ENCODE peak calls at places on chromosomes 1 and 21, in six cellular contexts. U is glutamatergic neuron, R is Caco-2, O is PC-3, M is lower lobe of right lung, L is pancreas. W is an unnamed sample.

GRCh38 chr1:44212355-44213221 is 683 bp upstream of the DMAP1 start:
- DNase-seq in O (no peak), U (no peak), R (no peak), M (no peak), L (no peak), W (no peak)

GRCh38 chr1:64934115-64934880 is 32.1 kb downstream of the JAK1 start:
- DNase-seq in R (no peak), M (no peak), L (no peak), O (peak), U (no peak), W (no peak)

GRCh38 chr1:166084613-166085012 is 82.2 kb downstream of the FAM78B start:
- DNase-seq in L (no peak), U (no peak), O (no peak), R (no peak), M (no peak), W (no peak)

GRCh38 chr1:243712242-243712641 is 137.8 kb downstream of the AKT3 start:
- DNase-seq in L (no peak), O (no peak), M (no peak), R (no peak), U (no peak), W (no peak)

GRCh38 chr1:77899647-77900320 is 11.4 kb downstream of the NEXN start:
- DNase-seq in L (no peak), M (no peak), O (peak), R (no peak), U (no peak), W (no peak)

GRCh38 chr1:78367700-78368099 is 123.1 kb upstream of the PTGFR start:
- DNase-seq in L (no peak), R (no peak), U (no peak), M (no peak), O (no peak), W (no peak)

GRCh38 chr1:150444232-150444631 is 43.0 kb upstream of the TARS2 start:
- DNase-seq in R (no peak), M (no peak), O (no peak), L (no peak), U (no peak), W (no peak)

GRCh38 chr1:11797525-11798216 is 8.1 kb downstream of the MTHFR start:
- DNase-seq in U (no peak), L (no peak), R (no peak), M (no peak), O (no peak), W (peak)

GRCh38 chr1:1598720-1599029 is 1.3 kb downstream of the FNDC10 start:
- DNase-seq in O (no peak), M (no peak), L (no peak), U (no peak), R (no peak), W (no peak)

GRCh38 chr1:238621405-238621804 is 730.7 kb upstream of the ZP4 start:
- DNase-seq in R (no peak), O (no peak), M (no peak), U (no peak), L (no peak), W (no peak)

GRCh38 chr1:222732216-222733159 is 4.5 kb upstream of the FAM177B start:
- DNase-seq in M (no peak), U (no peak), O (no peak), L (no peak), R (no peak), W (no peak)

GRCh38 chr1:31364561-31365255 is 8.2 kb downstream of the FABP3 start:
- DNase-seq in R (no peak), O (no peak), M (no peak), U (no peak), L (no peak), W (no peak)

GRCh38 chr1:26889580-26890466 is at the start of gene GPN2:
- DNase-seq in M (peak), R (peak), L (peak), U (peak), O (peak), W (peak)

GRCh38 chr1:162458206-162458605 is 39.4 kb upstream of the UHMK1 start:
- DNase-seq in L (no peak), O (peak), M (no peak), U (no peak), R (no peak), W (no peak)

GRCh38 chr1:162456324-162456723 is 41.3 kb upstream of the UHMK1 start:
- DNase-seq in R (no peak), M (no peak), L (no peak), U (no peak), O (peak), W (no peak)
- TF ChIP-seq CTCF in R (no peak), M (no peak), L (no peak), U (no peak), O (peak), W (no peak)

DNA sequence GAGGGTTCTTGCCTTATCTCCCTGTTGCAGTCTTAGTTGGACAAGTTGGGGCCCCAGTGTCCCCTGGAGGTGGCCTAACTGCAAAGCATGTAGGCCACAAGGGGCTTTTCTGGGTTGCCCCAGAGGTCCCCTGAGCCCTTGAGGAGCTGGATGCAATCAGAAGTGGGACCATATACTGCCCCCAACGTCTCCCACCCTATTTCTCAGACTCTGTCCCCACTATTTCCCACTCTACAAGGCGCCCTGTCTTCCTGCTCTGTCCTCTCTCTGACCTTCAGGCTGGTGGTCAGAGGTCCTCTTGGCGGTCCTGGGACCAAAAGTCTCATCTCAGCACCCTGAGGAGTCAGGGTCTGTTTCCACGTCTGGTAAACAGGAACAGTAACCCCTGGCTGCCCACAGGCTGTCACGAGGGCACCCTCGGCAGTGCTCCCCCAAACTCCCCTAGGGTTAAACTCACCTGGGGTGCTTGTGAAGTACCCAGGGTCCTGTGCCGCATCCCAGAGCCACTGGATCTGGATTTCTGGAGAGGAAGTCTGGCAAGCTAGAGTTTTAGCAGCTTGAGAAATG is 14.9 kb downstream of the PROK1 start:
- DNase-seq in M (no peak), U (no peak), R (no peak), O (no peak), L (no peak), W (no peak)
- TF ChIP-seq CTCF in M (no peak), U (no peak), R (no peak), O (no peak), L (no peak), W (no peak)

DNA sequence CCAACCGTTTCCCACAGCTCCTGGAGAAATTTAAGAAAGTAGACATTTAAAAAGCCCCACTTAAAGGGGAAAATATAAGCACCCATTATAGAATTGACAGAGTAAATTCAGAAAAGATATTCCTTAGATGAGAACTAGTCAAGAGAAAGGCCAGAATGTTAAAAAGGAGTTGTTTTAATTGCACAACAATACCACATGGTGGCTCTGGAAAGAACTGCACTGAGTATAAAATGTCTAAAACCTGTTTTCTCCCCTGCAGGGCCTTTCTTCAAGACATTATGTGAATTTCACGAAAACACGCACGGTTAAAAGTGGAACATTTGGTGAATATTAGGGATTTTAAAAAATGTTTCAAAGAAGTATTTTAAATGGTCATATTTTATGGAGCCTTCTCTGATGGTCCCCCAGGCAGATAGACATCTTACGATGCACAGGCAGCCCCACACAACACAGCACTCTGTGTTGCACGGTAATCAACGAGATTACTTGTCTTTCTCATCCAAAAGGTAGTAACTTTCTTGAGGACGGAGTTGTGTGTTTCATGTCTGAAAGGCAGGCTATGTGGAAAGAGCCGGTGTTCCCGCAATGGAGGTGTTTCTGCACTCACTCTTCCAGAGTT is 101.9 kb downstream of the PRRX1 start:
- DNase-seq in M (no peak), O (peak), R (no peak), U (no peak), L (no peak), W (no peak)
- TF ChIP-seq CTCF in M (peak), O (peak), R (peak), U (peak), L (no peak), W (peak)

DNA sequence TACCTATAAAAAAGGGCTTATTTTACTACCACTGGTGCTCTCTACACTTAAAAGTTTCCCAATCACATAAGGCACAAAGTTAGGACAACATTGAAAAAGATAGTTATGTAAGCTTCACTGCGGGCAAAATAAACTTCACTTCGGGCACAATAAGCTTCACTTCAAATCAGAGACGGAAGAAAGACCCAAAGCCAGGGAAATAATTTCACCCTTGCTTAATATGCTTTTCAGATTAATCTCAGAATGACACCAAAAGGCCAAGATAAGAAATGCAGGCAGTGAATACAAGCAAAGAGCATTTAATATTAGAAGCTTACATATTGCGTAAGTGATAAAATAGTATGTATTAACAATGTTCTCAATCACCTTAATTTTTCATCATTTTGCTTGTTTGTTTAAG is 444.2 kb downstream of the SETD4 start:
- DNase-seq in U (no peak), M (no peak), R (no peak), O (peak), L (no peak), W (no peak)
- TF ChIP-seq CTCF in U (no peak), M (peak), R (no peak), O (peak), L (no peak), W (no peak)

GRCh38 chr1:214452152-214452806 is 99.1 kb downstream of the PTPN14 start:
- DNase-seq in O (no peak), U (no peak), L (no peak), R (no peak), M (no peak), W (no peak)
- TF ChIP-seq CTCF in O (no peak), U (peak), L (no peak), R (peak), M (no peak), W (no peak)

GRCh38 chr1:156961709-156962108 is 41.3 kb downstream of the LRRC71 start:
- DNase-seq in L (no peak), M (no peak), O (peak), U (no peak), R (no peak), W (no peak)
- TF ChIP-seq CTCF in L (no peak), M (no peak), O (peak), U (no peak), R (peak), W (no peak)

DNA sequence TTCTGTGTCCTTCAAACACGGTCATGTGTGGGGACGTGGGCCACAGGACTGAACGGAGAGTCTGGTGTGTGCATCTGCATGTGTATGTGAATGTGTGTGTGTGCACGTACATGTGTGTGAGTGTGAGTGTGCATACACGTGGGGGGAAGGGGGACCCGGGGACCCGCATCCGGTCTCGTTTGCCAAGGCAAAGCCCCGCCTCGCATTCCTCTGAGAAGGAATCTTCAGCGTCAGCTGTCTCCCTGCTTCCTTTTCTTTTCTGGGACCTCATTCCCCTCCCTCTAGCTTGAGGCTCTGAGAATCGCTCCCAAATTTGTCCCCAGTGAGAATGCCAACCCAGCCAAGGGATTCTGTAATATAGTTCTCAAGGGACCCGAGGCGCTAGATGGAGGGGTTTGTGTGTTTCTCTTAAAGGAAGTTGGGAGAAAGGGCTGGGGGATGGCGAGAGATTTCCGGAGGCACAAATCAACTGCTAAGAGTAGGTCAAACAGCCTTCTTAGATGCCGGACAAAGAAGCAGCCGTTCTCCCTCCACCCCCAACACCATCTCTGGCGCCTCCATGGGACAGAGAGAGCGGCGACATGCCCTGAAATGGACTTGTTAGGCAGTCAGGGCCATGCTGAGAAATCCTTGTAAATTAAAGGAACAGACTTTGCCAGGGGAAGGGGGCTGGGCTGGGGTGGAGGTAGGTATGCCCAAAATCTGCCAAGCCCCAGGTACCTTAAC is 6.6 kb downstream of the IFFO2 start:
- DNase-seq in L (peak), U (peak), O (no peak), R (no peak), M (peak), W (peak)
- TF ChIP-seq CTCF in L (no peak), U (peak), O (no peak), R (no peak), M (no peak), W (no peak)

W was measured in nephron progenitor cell.